ENCODE peak calls at places on chromosomes 6 and 20, in nine cellular contexts. D is upper lobe of right lung; X is heart right ventricle; T is endodermal cell; R is CD8-positive, alpha-beta T cell; U is CD8-positive, alpha-beta memory T cell; O is dorsolateral prefrontal cortex; W is CD4-positive, alpha-beta T cell; I is spleen. K is an unnamed sample.

GRCh38 chr6:42260972-42261371 is 43.3 kb upstream of the MRPS10 start:
- DNase-seq in D (no peak), T (peak; percentile 85), X (peak; percentile 54), O (no peak), I (no peak), W (peak; percentile 24), U (no peak), R (no peak), K (no peak)

GRCh38 chr6:3870528-3870925 is 21.4 kb downstream of the FAM50B start:
- DNase-seq in U (no peak), D (no peak), W (no peak), X (no peak), I (no peak), T (peak; percentile 18), R (no peak), O (no peak), K (no peak)

GRCh38 chr6:132675749-132676148 is 16.8 kb upstream of the TAAR1 start:
- DNase-seq in O (no peak), U (no peak), T (no peak), R (no peak), X (no peak), W (no peak), D (no peak), I (no peak), K (no peak)

GRCh38 chr20:41392871-41393704 is 26.5 kb upstream of the EMILIN3 start:
- DNase-seq in O (peak; percentile 54), U (no peak), X (peak; percentile 74), I (no peak), R (no peak), D (no peak), T (no peak), W (no peak), K (no peak)

GRCh38 chr6:156752666-156753301 is 24.4 kb upstream of the ARID1B start:
- DNase-seq in W (no peak), I (peak; percentile 87), D (no peak), U (no peak), O (no peak), X (peak; percentile 20), R (no peak), T (peak; percentile 82), K (no peak)

GRCh38 chr20:55684578-55684977 is 320.7 kb downstream of the CBLN4 start:
- DNase-seq in W (no peak), T (no peak), R (no peak), X (no peak), U (no peak), O (no peak), D (no peak), I (no peak), K (no peak)

GRCh38 chr6:111602481-111603404 is 2.9 kb downstream of the TRAF3IP2 start:
- DNase-seq in D (no peak), U (no peak), O (no peak), R (no peak), T (no peak), W (no peak), X (peak; percentile 54), I (no peak), K (peak; percentile 85)

GRCh38 chr20:53291548-53291947 is 302.1 kb downstream of the ZNF217 start:
- DNase-seq in X (no peak), I (no peak), R (no peak), U (no peak), O (no peak), W (no peak), D (no peak), T (peak; percentile 82), K (no peak)

GRCh38 chr20:45592574-45593189 is 13.6 kb upstream of the WFDC8 start:
- DNase-seq in W (no peak), X (no peak), T (peak; percentile 51), D (no peak), I (no peak), O (no peak), R (no peak), U (peak; percentile 10), K (peak; percentile 21)

GRCh38 chr20:35661013-35661412 is 3.7 kb downstream of the CPNE1 start:
- DNase-seq in R (no peak), O (no peak), D (no peak), I (no peak), T (no peak), X (no peak), U (no peak), W (no peak), K (no peak)

GRCh38 chr20:41563087-41563486 is 55.1 kb downstream of the CHD6 start:
- DNase-seq in O (no peak), X (no peak), I (no peak), D (no peak), W (no peak), U (no peak), R (no peak), T (no peak), K (peak; percentile 24)

GRCh38 chr20:50115591-50116367 is 2.8 kb upstream of the UBE2V1 start:
- DNase-seq in X (peak; percentile 95), U (peak; percentile 86), D (peak; percentile 96), O (peak; percentile 98), I (peak; percentile 98), W (peak; percentile 87), T (peak; percentile 96), R (peak; percentile 84), K (peak; percentile 97)
- H3K27ac ChIP-seq in X (peak overlapping the region; percentile 71), U (peak overlapping the region; percentile 49), D (peak overlapping the region; percentile 62), O (peak overlapping the region; percentile 91), I (peak overlapping the region; percentile 92), W (no peak overlapping the region), T (no peak overlapping the region), R (peak overlapping the region; percentile 22), K (peak overlapping the region; percentile 30)

GRCh38 chr20:62778058-62778457 is 18.2 kb upstream of the MRGBP start:
- DNase-seq in W (no peak), T (no peak), O (no peak), I (no peak), R (no peak), X (no peak), U (no peak), D (no peak), K (no peak)

GRCh38 chr20:62776035-62776691 is 20.1 kb upstream of the MRGBP start:
- DNase-seq in W (no peak), I (no peak), X (no peak), D (no peak), U (no peak), R (no peak), T (no peak), O (no peak), K (no peak)

GRCh38 chr20:62775206-62775605 is 21.1 kb upstream of the MRGBP start:
- DNase-seq in D (no peak), X (no peak), W (no peak), O (no peak), T (no peak), R (no peak), U (no peak), I (no peak), K (no peak)

GRCh38 chr20:62777528-62777830 is 18.8 kb upstream of the MRGBP start:
- DNase-seq in U (no peak), W (no peak), R (no peak), I (no peak), X (no peak), D (no peak), O (no peak), T (no peak), K (no peak)

GRCh38 chr20:62776692-62777527 is 19.4 kb upstream of the MRGBP start:
- DNase-seq in X (no peak), I (peak; percentile 85), D (no peak), U (peak; percentile 51), W (peak; percentile 43), O (no peak), T (peak; percentile 90), R (peak; percentile 63), K (peak; percentile 13)
- H3K27ac ChIP-seq in X (peak overlapping the region; percentile 58), I (peak overlapping the region; percentile 91), D (peak overlapping the region; percentile 24), U (peak overlapping the region; percentile 75), W (peak overlapping the region; percentile 77), O (no peak overlapping the region), T (no peak overlapping the region), R (peak overlapping the region; percentile 71), K (no peak overlapping the region)

GRCh38 chr6:154247119-154247814 is 109.3 kb downstream of the IPCEF1 start:
- DNase-seq in R (no peak), U (peak; percentile 60), X (no peak), T (peak; percentile 53), O (no peak), I (no peak), W (no peak), D (no peak), K (no peak)
- H3K27ac ChIP-seq in R (peak overlapping the region; percentile 75), U (peak overlapping the region; percentile 72), X (no peak overlapping the region), T (peak overlapping the region; percentile 21), O (peak overlapping the region; percentile 64), I (peak overlapping the region; percentile 87), W (peak overlapping the region; percentile 75), D (peak overlapping the region; percentile 4), K (no peak overlapping the region)

GRCh38 chr6:130968486-130968885 is 94.6 kb downstream of the EPB41L2 start:
- DNase-seq in R (no peak), I (no peak), O (no peak), W (no peak), X (no peak), U (no peak), T (no peak), D (no peak), K (peak; percentile 35)

GRCh38 chr6:130966581-130966980 is 96.5 kb downstream of the EPB41L2 start:
- DNase-seq in T (no peak), U (no peak), X (no peak), R (no peak), D (no peak), I (no peak), O (no peak), W (no peak), K (no peak)

GRCh38 chr6:130969807-130970491 is 93.1 kb downstream of the EPB41L2 start:
- DNase-seq in X (peak; percentile 38), W (no peak), U (no peak), D (no peak), T (no peak), R (no peak), I (no peak), O (no peak), K (peak; percentile 67)

GRCh38 chr6:130965657-130966056 is 97.4 kb downstream of the EPB41L2 start:
- DNase-seq in D (no peak), W (no peak), R (no peak), U (no peak), I (no peak), O (no peak), X (no peak), T (no peak), K (peak; percentile 64)

DNA sequence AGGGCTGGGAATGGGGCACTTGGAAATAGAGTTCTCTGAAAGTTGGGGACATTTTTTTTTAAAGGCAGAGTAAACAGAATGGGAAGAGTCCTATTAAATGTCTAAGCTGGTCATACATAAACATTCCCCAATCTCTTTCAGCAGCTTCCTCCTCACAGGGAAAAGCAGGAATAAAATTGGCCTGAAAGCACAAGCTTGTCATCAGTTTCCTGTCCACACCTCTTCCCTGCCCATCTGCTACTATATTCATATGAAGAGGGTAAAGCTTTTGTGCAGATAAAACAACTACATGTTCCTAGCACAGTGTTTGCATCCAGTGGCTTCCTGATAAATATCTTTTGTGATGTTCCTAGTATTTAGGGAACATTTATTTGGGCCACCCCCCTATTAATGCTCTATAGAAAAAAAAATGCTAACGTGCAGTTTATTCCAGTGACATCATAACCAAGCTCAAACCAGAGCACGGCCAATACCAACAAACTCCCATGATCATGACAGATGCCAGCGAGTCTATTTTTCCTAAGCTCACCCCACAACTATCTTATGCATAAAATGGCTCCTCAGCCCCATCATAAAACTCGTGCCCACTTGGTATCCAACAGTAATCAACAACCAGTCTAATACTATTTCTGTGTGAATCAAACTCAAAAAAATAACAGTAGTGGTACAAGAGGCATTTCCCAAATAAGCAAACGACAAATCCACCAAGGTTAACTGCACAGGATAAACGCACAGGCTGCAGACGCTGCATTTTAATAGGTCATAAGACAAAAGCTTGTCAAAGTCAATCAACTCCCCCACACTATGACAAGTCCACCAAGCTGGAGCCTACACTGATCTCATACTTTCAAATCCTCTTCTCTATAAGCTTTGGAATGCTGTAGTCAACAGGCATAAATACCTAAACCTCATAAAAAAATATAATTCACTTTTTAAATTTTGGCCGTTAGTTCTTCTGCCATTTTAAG is 95.3 kb downstream of the EPB41L2 start:
- DNase-seq in R (no peak), T (no peak), I (no peak), O (no peak), X (no peak), D (no peak), W (no peak), U (no peak), K (peak; percentile 50)
- H3K27ac ChIP-seq in R (no peak overlapping the region), T (no peak overlapping the region), I (peak overlapping the region; percentile 73), O (peak overlapping the region; percentile 81), X (peak overlapping the region; percentile 81), D (peak overlapping the region; percentile 65), W (no peak overlapping the region), U (no peak overlapping the region), K (peak overlapping the region; percentile 46)